ENCODE peak calls at places on chromosomes 13 and 19, in seven cellular contexts. Q is dorsolateral prefrontal cortex, C is B cell, R is A549, X is fibroblast of mammary gland, T is heart right ventricle, L is tibial nerve. K is an unnamed sample.

GRCh38 chr19:32708457-32708856 is 11.1 kb upstream of the TDRD12 start:
- DNase-seq in L (no peak), R (peak), X (no peak), T (no peak), C (no peak), Q (no peak), K (no peak)

GRCh38 chr19:34432797-34433196 is 4.6 kb downstream of the UBA2 start:
- DNase-seq in R (peak), Q (no peak), L (peak), X (peak), C (no peak), T (peak), K (peak)

GRCh38 chr13:99376132-99376531 is 68.9 kb upstream of the GPR183 start:
- DNase-seq in C (peak), R (no peak), X (no peak), Q (no peak), L (no peak), T (no peak), K (no peak)

GRCh38 chr19:36891768-36892357 is 24.2 kb downstream of the ZNF829 start:
- DNase-seq in R (no peak), T (no peak), C (no peak), X (no peak), Q (no peak), L (no peak), K (no peak)

GRCh38 chr13:25678398-25678797 is 306.6 kb downstream of the ATP8A2 start:
- DNase-seq in R (no peak), X (no peak), T (no peak), C (no peak), L (no peak), Q (no peak), K (no peak)

GRCh38 chr19:53461866-53462265 is 5.7 kb upstream of the ZNF813 start:
- DNase-seq in T (no peak), L (no peak), C (no peak), Q (no peak), R (no peak), X (peak), K (no peak)

GRCh38 chr13:19587635-19588300 is 26.4 kb upstream of the TPTE2 start:
- DNase-seq in Q (peak), X (peak), T (no peak), R (peak), L (no peak), C (peak), K (peak)

GRCh38 chr19:50252111-50252886 is 48.9 kb downstream of the MYH14 start:
- DNase-seq in C (peak), L (no peak), T (no peak), X (peak), Q (peak), R (peak), K (no peak)

GRCh38 chr13:106649495-106649894 is 81.6 kb upstream of the ARGLU1 start:
- DNase-seq in L (no peak), Q (no peak), T (no peak), R (peak), C (no peak), X (no peak), K (no peak)

GRCh38 chr13:100514788-100515409 is 73.7 kb downstream of the GGACT start:
- DNase-seq in T (peak), X (peak), Q (peak), R (peak), C (peak), L (peak), K (peak)

GRCh38 chr13:44676534-44676933 is 100.4 kb upstream of the TSC22D1 start:
- DNase-seq in T (no peak), C (no peak), L (no peak), R (no peak), Q (no peak), X (no peak), K (peak)

GRCh38 chr13:93248627-93249047 is 22.0 kb downstream of the GPC6 start:
- DNase-seq in T (no peak), R (peak), C (no peak), Q (no peak), X (no peak), L (no peak), K (peak)

GRCh38 chr19:49469828-49470614 is 4.0 kb upstream of the FLT3LG start:
- DNase-seq in R (peak), L (no peak), T (no peak), C (peak), Q (no peak), X (no peak), K (no peak)

GRCh38 chr13:113150545-113151365 is 7.7 kb upstream of the PROZ start:
- DNase-seq in Q (no peak), C (no peak), L (no peak), X (no peak), T (no peak), R (no peak), K (no peak)

GRCh38 chr19:48713041-48713863 is 6.3 kb downstream of the MAMSTR start:
- DNase-seq in C (no peak), T (no peak), R (peak), L (no peak), Q (no peak), X (no peak), K (no peak)

GRCh38 chr13:111458739-111459138 is 138.3 kb downstream of the TEX29 start:
- DNase-seq in X (no peak), T (no peak), R (no peak), L (no peak), Q (no peak), C (no peak), K (no peak)

GRCh38 chr19:10271543-10272086 is 695 bp downstream of the ICAM1 start:
- DNase-seq in Q (no peak), C (peak), T (no peak), X (no peak), R (no peak), L (no peak), K (peak)

DNA sequence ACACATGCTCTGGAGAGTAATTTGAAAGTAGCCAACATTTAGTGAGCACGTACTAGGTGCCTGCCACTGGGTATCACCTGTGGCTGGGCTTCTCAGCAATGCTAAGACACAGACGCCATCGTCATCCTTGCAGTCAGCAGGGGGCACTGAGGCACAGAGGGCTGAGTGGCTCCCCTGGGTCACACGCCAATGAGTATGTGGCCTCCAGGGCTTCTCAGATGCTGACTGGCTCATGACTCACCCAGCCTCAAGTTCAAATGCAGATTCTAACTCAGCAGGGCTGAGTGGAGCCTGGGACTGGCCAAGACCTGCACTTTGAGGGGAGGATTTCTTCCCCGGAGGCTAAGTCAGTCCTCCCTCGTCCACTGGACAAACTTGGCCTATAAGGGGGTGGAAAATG is 115.1 kb upstream of the CACNA1A start:
- DNase-seq in T (no peak), L (no peak), Q (no peak), C (no peak), X (peak), R (peak), K (peak)
- TF ChIP-seq CTCF in T (peak), L (no peak), Q (no peak), C (no peak), X (peak), R (no peak), K (peak)

DNA sequence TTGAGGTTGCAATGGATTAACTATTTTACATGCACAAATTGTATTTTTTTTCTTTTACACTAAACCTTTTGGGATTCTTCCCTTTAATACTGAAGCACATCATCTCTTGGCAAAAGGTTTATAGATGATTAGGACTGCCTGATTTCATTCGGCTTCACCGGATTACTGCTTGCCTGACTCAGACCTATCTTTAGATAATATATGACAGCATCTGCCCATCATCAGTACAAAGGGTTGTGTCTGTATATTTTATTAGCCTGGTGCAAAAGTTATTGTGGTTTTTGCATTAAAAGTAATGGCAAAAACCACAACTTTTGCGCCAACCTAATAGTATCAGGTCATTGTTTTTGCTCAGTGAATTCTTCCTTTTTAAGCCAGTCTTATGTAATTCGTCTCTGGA is 316.2 kb upstream of the HTR2A start:
- DNase-seq in T (no peak), C (no peak), Q (no peak), X (peak), L (no peak), R (no peak), K (peak)
- TF ChIP-seq CTCF in T (no peak), C (no peak), Q (no peak), X (no peak), L (no peak), R (no peak), K (no peak)

GRCh38 chr19:28258794-28259193 is 954.2 kb downstream of the UQCRFS1 start:
- DNase-seq in Q (no peak), X (no peak), L (no peak), C (no peak), R (no peak), T (no peak), K (no peak)

DNA sequence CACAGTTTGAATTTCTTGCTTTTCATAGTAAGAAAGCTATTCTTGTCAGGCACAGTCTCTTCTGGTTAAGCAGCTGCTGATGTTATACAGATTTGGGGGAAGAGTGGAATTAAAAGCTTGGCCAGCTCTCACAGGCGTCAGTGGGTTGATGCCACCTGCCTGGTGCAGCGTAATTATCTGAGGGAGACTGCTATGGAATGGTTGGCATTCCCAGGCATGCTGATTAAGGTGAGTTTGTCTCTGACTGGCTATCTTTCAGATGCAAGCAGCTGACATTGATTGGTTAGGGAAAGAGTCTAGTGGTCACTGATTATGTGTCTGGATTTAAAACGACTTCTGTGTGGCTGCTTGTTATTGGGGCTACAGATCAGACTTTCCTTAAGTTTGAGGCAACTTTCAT is 948.4 kb downstream of the UQCRFS1 start:
- DNase-seq in T (no peak), C (no peak), Q (no peak), L (no peak), X (no peak), R (no peak), K (no peak)
- TF ChIP-seq CTCF in T (no peak), C (no peak), Q (no peak), L (no peak), X (no peak), R (no peak), K (no peak)

GRCh38 chr13:76884571-76885202 is 1.5 kb downstream of the KCTD12 start:
- DNase-seq in R (no peak), Q (no peak), L (no peak), T (no peak), C (no peak), X (peak), K (peak)

GRCh38 chr13:76885203-76886004 is 801 bp downstream of the KCTD12 start:
- DNase-seq in Q (peak), C (peak), R (peak), L (peak), T (peak), X (peak), K (peak)

GRCh38 chr13:76887070-76887563 is 912 bp upstream of the KCTD12 start:
- DNase-seq in Q (no peak), X (no peak), L (no peak), R (no peak), C (no peak), T (peak), K (no peak)

GRCh38 chr13:76886005-76886291 is 257 bp downstream of the KCTD12 start:
- DNase-seq in Q (no peak), T (no peak), L (no peak), C (no peak), R (no peak), X (no peak), K (no peak)

GRCh38 chr13:76886292-76887061 is at the start of gene KCTD12:
- DNase-seq in R (peak), Q (peak), C (peak), L (peak), T (peak), X (peak), K (peak)
- TF ChIP-seq CTCF in R (peak), Q (no peak), C (peak), L (peak), T (peak), X (no peak), K (peak)

GRCh38 chr13:108220042-108220441 is 1.9 kb downstream of the ABHD13 start:
- DNase-seq in C (no peak), L (no peak), R (no peak), Q (no peak), T (no peak), X (no peak), K (no peak)
- TF ChIP-seq CTCF in C (no peak), L (no peak), R (no peak), Q (no peak), T (no peak), X (no peak), K (no peak)

GRCh38 chr19:45576682-45577081 is 7.9 kb downstream of the OPA3 start:
- DNase-seq in C (no peak), R (no peak), Q (no peak), L (no peak), T (no peak), X (no peak), K (no peak)

GRCh38 chr19:45575216-45575615 is 9.4 kb downstream of the OPA3 start:
- DNase-seq in R (no peak), X (no peak), L (no peak), T (no peak), C (no peak), Q (no peak), K (no peak)

GRCh38 chr19:45574526-45574925 is 10.1 kb downstream of the OPA3 start:
- DNase-seq in T (no peak), Q (no peak), L (no peak), C (no peak), R (no peak), X (peak), K (no peak)

GRCh38 chr19:45578861-45579260 is 5.7 kb downstream of the OPA3 start:
- DNase-seq in Q (no peak), L (no peak), C (no peak), R (no peak), X (no peak), T (no peak), K (no peak)

DNA sequence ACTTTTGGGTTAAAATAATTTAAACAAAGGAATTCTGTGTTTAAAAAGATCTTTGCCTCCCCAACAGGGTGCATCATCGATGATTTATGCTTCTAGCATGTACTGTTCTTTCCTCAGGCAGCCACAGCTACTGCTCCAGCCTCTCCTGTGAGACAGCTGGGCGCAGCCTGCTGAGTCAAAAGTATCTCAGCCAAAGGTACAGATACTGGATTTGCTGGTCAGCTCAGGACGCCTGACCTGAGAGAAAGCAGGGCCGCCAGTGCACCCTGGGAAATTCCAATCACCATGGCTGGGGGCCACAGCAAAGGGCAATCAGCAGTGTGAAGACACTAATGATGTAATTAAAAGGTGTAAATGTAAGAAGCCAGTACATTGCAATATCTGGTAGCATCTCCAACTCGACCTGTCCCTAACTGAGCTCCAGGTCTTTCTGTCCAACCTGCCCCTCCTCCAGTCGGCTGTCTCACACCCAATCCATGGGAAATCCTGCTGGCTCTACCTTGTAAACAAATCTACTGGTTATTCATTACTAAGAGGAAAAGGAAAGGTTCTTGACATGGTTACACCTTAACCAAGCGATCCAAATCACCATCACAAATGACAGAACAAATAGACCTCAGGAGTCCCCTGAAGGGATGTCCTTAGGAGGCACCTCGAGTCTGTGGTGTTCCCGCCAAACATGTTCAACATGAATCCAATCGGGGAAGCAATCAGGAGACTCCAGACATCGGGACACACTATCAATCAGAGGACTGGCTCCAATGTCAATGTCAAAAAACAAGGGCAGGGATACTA is 7.3 kb downstream of the OPA3 start:
- DNase-seq in T (peak), Q (no peak), C (no peak), X (peak), R (peak), L (no peak), K (peak)
- TF ChIP-seq CTCF in T (no peak), Q (no peak), C (no peak), X (no peak), R (no peak), L (no peak), K (no peak)

DNA sequence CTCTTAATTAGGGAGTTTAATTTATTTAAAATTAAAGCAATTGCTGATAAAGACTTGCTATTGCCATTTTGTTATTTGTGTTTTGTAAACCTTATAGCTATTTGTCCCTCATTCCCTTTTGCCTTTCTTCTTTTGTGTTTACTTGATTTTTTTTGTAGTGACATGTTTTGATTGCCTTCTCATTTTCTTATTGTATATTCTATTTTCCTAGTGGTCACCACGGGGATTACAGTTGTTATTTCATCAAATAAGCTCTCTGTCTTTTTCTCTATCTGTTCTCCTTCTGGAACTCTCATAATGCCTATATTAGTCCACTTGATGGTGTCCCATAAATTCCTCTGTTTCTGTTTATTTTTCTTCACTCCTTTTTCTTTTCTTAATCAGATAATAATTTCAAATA is 64.4 kb upstream of the FRY start:
- DNase-seq in C (no peak), R (no peak), X (no peak), T (no peak), Q (no peak), L (no peak), K (no peak)
- TF ChIP-seq CTCF in C (no peak), R (no peak), X (peak), T (peak), Q (no peak), L (no peak), K (peak)

GRCh38 chr19:44889830-44890365 is 1.2 kb upstream of the TOMM40 start:
- DNase-seq in R (no peak), Q (no peak), T (no peak), X (no peak), C (no peak), L (no peak), K (no peak)

GRCh38 chr19:44893704-44894103 is 2.6 kb downstream of the TOMM40 start:
- DNase-seq in Q (no peak), R (no peak), L (no peak), T (no peak), X (no peak), C (no peak), K (no peak)

GRCh38 chr19:44892932-44893331 is 1.9 kb downstream of the TOMM40 start:
- DNase-seq in L (no peak), X (no peak), R (no peak), T (no peak), Q (no peak), C (no peak), K (no peak)

GRCh38 chr19:44890366-44891015 is 563 bp upstream of the TOMM40 start:
- DNase-seq in R (peak), Q (peak), C (no peak), X (peak), L (no peak), T (peak), K (peak)

DNA sequence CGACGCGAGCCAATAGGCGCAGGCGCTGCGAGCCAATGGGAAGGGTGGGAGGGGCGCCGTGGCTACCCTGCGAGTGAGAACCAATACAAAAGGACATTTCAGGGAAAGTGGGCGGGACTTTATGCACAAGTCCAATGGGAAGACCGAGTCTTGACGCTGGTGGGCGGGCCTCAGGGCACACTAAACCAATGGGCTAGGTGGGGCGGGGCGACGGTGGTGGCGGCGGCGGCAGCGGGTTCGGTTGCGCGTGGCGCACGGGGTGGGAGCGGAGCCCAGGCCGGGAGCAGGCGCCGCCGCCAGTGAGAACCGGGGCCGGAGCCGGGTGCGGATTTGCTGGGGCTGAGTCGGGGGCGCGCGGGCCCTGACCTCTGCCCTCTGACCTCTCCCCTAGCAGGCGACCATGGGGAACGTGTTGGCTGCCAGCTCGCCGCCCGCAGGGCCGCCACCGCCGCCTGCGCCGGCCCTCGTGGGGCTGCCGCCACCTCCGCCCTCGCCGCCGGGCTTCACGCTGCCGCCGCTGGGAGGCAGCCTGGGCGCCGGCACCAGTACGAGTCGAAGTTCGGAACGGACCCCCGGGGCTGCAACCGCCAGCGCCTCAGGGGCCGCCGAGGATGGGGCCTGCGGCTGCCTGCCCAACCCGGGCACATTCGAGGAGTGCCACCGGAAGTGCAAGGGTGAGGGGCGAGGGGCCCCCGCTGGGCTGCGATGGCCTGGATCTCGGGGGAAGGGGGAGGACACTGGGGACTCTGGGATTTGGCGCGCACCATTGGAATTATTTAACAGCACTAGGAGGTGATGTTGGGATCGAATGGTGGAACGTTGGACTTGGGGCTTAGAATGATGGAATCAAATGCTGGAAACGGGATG is at the start of gene TOMM40:
- DNase-seq in C (peak), L (peak), R (peak), T (no peak), Q (no peak), X (no peak), K (no peak)
- TF ChIP-seq CTCF in C (no peak), L (peak), R (no peak), T (no peak), Q (no peak), X (no peak), K (no peak)

K was measured in fibroblast of the aortic adventitia.